ENCODE peak calls at places on chromosomes 2 and 18, in eight cellular contexts. One of them, this sample, is unnamed.
A peak's percentile ranks its signal among the peaks of the same experiment; 100 is the strongest.

GRCh38 chr2:8145385-8145784 is 536.5 kb upstream of the ID2 start:
- DNase-seq in GM04504: no peak
- DNase-seq in D341Med: no peak
- DNase-seq in glutamatergic neuron: no peak
- DNase-seq in stimulated activated CD8-positive, alpha-beta memory T cell treated with anti-CD3 and anti-CD28 coated beads, Interleukin-4, amount 100 ng/mL, for 24 hours: no peak
- DNase-seq in activated T-helper 1 cell treated with Interleukin-2 at 50 U/mL for 16 hours: no peak
- DNase-seq in HFFc6: no peak
- DNase-seq in endodermal cell: no peak
- DNase-seq in this sample: no peak

GRCh38 chr2:42834161-42834560 is 41.8 kb upstream of the HAAO start:
- DNase-seq in endodermal cell: peak; percentile 29
- DNase-seq in D341Med: no peak
- DNase-seq in HFFc6: no peak
- DNase-seq in activated T-helper 1 cell treated with Interleukin-2 at 50 U/mL for 16 hours: no peak
- DNase-seq in GM04504: no peak
- DNase-seq in glutamatergic neuron: no peak
- DNase-seq in stimulated activated CD8-positive, alpha-beta memory T cell treated with anti-CD3 and anti-CD28 coated beads, Interleukin-4, amount 100 ng/mL, for 24 hours: no peak
- DNase-seq in this sample: no peak

GRCh38 chr2:40436093-40436475 is 15.8 kb downstream of the SLC8A1 start:
- DNase-seq in HFFc6: no peak
- DNase-seq in activated T-helper 1 cell treated with Interleukin-2 at 50 U/mL for 16 hours: no peak
- DNase-seq in stimulated activated CD8-positive, alpha-beta memory T cell treated with anti-CD3 and anti-CD28 coated beads, Interleukin-4, amount 100 ng/mL, for 24 hours: no peak
- DNase-seq in glutamatergic neuron: no peak
- DNase-seq in D341Med: no peak
- DNase-seq in GM04504: no peak
- DNase-seq in endodermal cell: no peak
- DNase-seq in this sample: no peak

GRCh38 chr2:71736986-71737385 is 283.6 kb downstream of the DYSF start:
- DNase-seq in stimulated activated CD8-positive, alpha-beta memory T cell treated with anti-CD3 and anti-CD28 coated beads, Interleukin-4, amount 100 ng/mL, for 24 hours: no peak
- DNase-seq in activated T-helper 1 cell treated with Interleukin-2 at 50 U/mL for 16 hours: no peak
- DNase-seq in glutamatergic neuron: no peak
- DNase-seq in endodermal cell: no peak
- DNase-seq in GM04504: no peak
- DNase-seq in D341Med: no peak
- DNase-seq in HFFc6: no peak
- DNase-seq in this sample: no peak

GRCh38 chr18:61502472-61502871 is 169.2 kb downstream of the CDH20 start:
- DNase-seq in GM04504: peak; percentile 20
- DNase-seq in HFFc6: peak; percentile 62
- DNase-seq in glutamatergic neuron: peak; percentile 45
- DNase-seq in activated T-helper 1 cell treated with Interleukin-2 at 50 U/mL for 16 hours: no peak
- DNase-seq in stimulated activated CD8-positive, alpha-beta memory T cell treated with anti-CD3 and anti-CD28 coated beads, Interleukin-4, amount 100 ng/mL, for 24 hours: no peak
- DNase-seq in D341Med: peak; percentile 76
- DNase-seq in endodermal cell: peak; percentile 81
- DNase-seq in this sample: no peak

GRCh38 chr2:151361674-151362380 is 4.4 kb downstream of the TNFAIP6 start:
- DNase-seq in stimulated activated CD8-positive, alpha-beta memory T cell treated with anti-CD3 and anti-CD28 coated beads, Interleukin-4, amount 100 ng/mL, for 24 hours: no peak
- DNase-seq in glutamatergic neuron: no peak
- DNase-seq in HFFc6: peak; percentile 51
- DNase-seq in activated T-helper 1 cell treated with Interleukin-2 at 50 U/mL for 16 hours: no peak
- DNase-seq in GM04504: peak; percentile 45
- DNase-seq in D341Med: no peak
- DNase-seq in endodermal cell: no peak
- DNase-seq in this sample: no peak

GRCh38 chr2:30759481-30759880 is 47.8 kb downstream of the CAPN13 start:
- DNase-seq in endodermal cell: no peak
- DNase-seq in HFFc6: no peak
- DNase-seq in stimulated activated CD8-positive, alpha-beta memory T cell treated with anti-CD3 and anti-CD28 coated beads, Interleukin-4, amount 100 ng/mL, for 24 hours: no peak
- DNase-seq in activated T-helper 1 cell treated with Interleukin-2 at 50 U/mL for 16 hours: no peak
- DNase-seq in D341Med: no peak
- DNase-seq in GM04504: no peak
- DNase-seq in glutamatergic neuron: no peak
- DNase-seq in this sample: no peak

GRCh38 chr2:218024336-218024735 is 21.5 kb upstream of the TNS1 start:
- DNase-seq in glutamatergic neuron: peak; percentile 9
- DNase-seq in stimulated activated CD8-positive, alpha-beta memory T cell treated with anti-CD3 and anti-CD28 coated beads, Interleukin-4, amount 100 ng/mL, for 24 hours: no peak
- DNase-seq in HFFc6: no peak
- DNase-seq in D341Med: no peak
- DNase-seq in endodermal cell: peak; percentile 30
- DNase-seq in activated T-helper 1 cell treated with Interleukin-2 at 50 U/mL for 16 hours: no peak
- DNase-seq in GM04504: no peak
- DNase-seq in this sample: no peak

GRCh38 chr2:86333378-86333777 is 4.0 kb downstream of the REEP1 start:
- DNase-seq in D341Med: peak; percentile 64
- DNase-seq in endodermal cell: no peak
- DNase-seq in activated T-helper 1 cell treated with Interleukin-2 at 50 U/mL for 16 hours: no peak
- DNase-seq in stimulated activated CD8-positive, alpha-beta memory T cell treated with anti-CD3 and anti-CD28 coated beads, Interleukin-4, amount 100 ng/mL, for 24 hours: no peak
- DNase-seq in HFFc6: no peak
- DNase-seq in GM04504: no peak
- DNase-seq in glutamatergic neuron: no peak
- DNase-seq in this sample: no peak

GRCh38 chr2:43105586-43106562 is 120.5 kb downstream of the ZFP36L2 start:
- DNase-seq in endodermal cell: peak; percentile 72
- DNase-seq in stimulated activated CD8-positive, alpha-beta memory T cell treated with anti-CD3 and anti-CD28 coated beads, Interleukin-4, amount 100 ng/mL, for 24 hours: no peak
- DNase-seq in glutamatergic neuron: no peak
- DNase-seq in activated T-helper 1 cell treated with Interleukin-2 at 50 U/mL for 16 hours: no peak
- DNase-seq in HFFc6: no peak
- DNase-seq in D341Med: no peak
- DNase-seq in GM04504: no peak
- DNase-seq in this sample: no peak

GRCh38 chr2:169221745-169222369 is 140.5 kb downstream of the LRP2 start:
- DNase-seq in activated T-helper 1 cell treated with Interleukin-2 at 50 U/mL for 16 hours: no peak
- DNase-seq in HFFc6: no peak
- DNase-seq in endodermal cell: no peak
- DNase-seq in glutamatergic neuron: no peak
- DNase-seq in GM04504: no peak
- DNase-seq in D341Med: peak; percentile 21
- DNase-seq in stimulated activated CD8-positive, alpha-beta memory T cell treated with anti-CD3 and anti-CD28 coated beads, Interleukin-4, amount 100 ng/mL, for 24 hours: no peak
- DNase-seq in this sample: no peak

GRCh38 chr18:45926691-45927090 is 40.4 kb downstream of the EPG5 start:
- DNase-seq in activated T-helper 1 cell treated with Interleukin-2 at 50 U/mL for 16 hours: no peak
- DNase-seq in glutamatergic neuron: no peak
- DNase-seq in stimulated activated CD8-positive, alpha-beta memory T cell treated with anti-CD3 and anti-CD28 coated beads, Interleukin-4, amount 100 ng/mL, for 24 hours: no peak
- DNase-seq in HFFc6: no peak
- DNase-seq in endodermal cell: no peak
- DNase-seq in GM04504: no peak
- DNase-seq in D341Med: no peak
- DNase-seq in this sample: no peak

GRCh38 chr2:62383843-62384242 is 122.2 kb downstream of the TMEM17 start:
- DNase-seq in glutamatergic neuron: no peak
- DNase-seq in endodermal cell: no peak
- DNase-seq in activated T-helper 1 cell treated with Interleukin-2 at 50 U/mL for 16 hours: no peak
- DNase-seq in stimulated activated CD8-positive, alpha-beta memory T cell treated with anti-CD3 and anti-CD28 coated beads, Interleukin-4, amount 100 ng/mL, for 24 hours: no peak
- DNase-seq in GM04504: no peak
- DNase-seq in D341Med: no peak
- DNase-seq in HFFc6: peak; percentile 18
- DNase-seq in this sample: no peak

GRCh38 chr2:219155054-219155644 is 5.5 kb downstream of the NHEJ1 start:
- DNase-seq in stimulated activated CD8-positive, alpha-beta memory T cell treated with anti-CD3 and anti-CD28 coated beads, Interleukin-4, amount 100 ng/mL, for 24 hours: no peak
- DNase-seq in activated T-helper 1 cell treated with Interleukin-2 at 50 U/mL for 16 hours: no peak
- DNase-seq in GM04504: no peak
- DNase-seq in HFFc6: peak; percentile 52
- DNase-seq in endodermal cell: peak; percentile 64
- DNase-seq in D341Med: peak; percentile 68
- DNase-seq in glutamatergic neuron: no peak
- DNase-seq in this sample: no peak

GRCh38 chr2:124092685-124093084 is 67.6 kb downstream of the CNTNAP5 start:
- DNase-seq in stimulated activated CD8-positive, alpha-beta memory T cell treated with anti-CD3 and anti-CD28 coated beads, Interleukin-4, amount 100 ng/mL, for 24 hours: no peak
- DNase-seq in glutamatergic neuron: no peak
- DNase-seq in GM04504: no peak
- DNase-seq in activated T-helper 1 cell treated with Interleukin-2 at 50 U/mL for 16 hours: no peak
- DNase-seq in D341Med: no peak
- DNase-seq in endodermal cell: no peak
- DNase-seq in HFFc6: no peak
- DNase-seq in this sample: no peak

GRCh38 chr2:99898649-99899048 is 243.7 kb downstream of the AFF3 start:
- DNase-seq in D341Med: no peak
- DNase-seq in stimulated activated CD8-positive, alpha-beta memory T cell treated with anti-CD3 and anti-CD28 coated beads, Interleukin-4, amount 100 ng/mL, for 24 hours: no peak
- DNase-seq in glutamatergic neuron: no peak
- DNase-seq in HFFc6: no peak
- DNase-seq in endodermal cell: no peak
- DNase-seq in GM04504: no peak
- DNase-seq in activated T-helper 1 cell treated with Interleukin-2 at 50 U/mL for 16 hours: no peak
- DNase-seq in this sample: no peak

GRCh38 chr2:210955591-210955990 is 399.2 kb downstream of the CPS1 start:
- DNase-seq in D341Med: no peak
- DNase-seq in glutamatergic neuron: no peak
- DNase-seq in stimulated activated CD8-positive, alpha-beta memory T cell treated with anti-CD3 and anti-CD28 coated beads, Interleukin-4, amount 100 ng/mL, for 24 hours: no peak
- DNase-seq in endodermal cell: no peak
- DNase-seq in activated T-helper 1 cell treated with Interleukin-2 at 50 U/mL for 16 hours: no peak
- DNase-seq in HFFc6: peak; percentile 18
- DNase-seq in GM04504: no peak
- DNase-seq in this sample: no peak

GRCh38 chr2:53787255-53787910 is 539 bp downstream of the ERLEC1 start:
- DNase-seq in stimulated activated CD8-positive, alpha-beta memory T cell treated with anti-CD3 and anti-CD28 coated beads, Interleukin-4, amount 100 ng/mL, for 24 hours: no peak
- DNase-seq in activated T-helper 1 cell treated with Interleukin-2 at 50 U/mL for 16 hours: no peak
- DNase-seq in endodermal cell: peak; percentile 53
- DNase-seq in glutamatergic neuron: no peak
- DNase-seq in D341Med: peak; percentile 16
- DNase-seq in HFFc6: peak; percentile 18
- DNase-seq in GM04504: peak; percentile 3
- DNase-seq in this sample: no peak

GRCh38 chr2:105972226-105972625 is 221.9 kb downstream of the UXS1 start:
- DNase-seq in stimulated activated CD8-positive, alpha-beta memory T cell treated with anti-CD3 and anti-CD28 coated beads, Interleukin-4, amount 100 ng/mL, for 24 hours: no peak
- DNase-seq in D341Med: no peak
- DNase-seq in GM04504: no peak
- DNase-seq in activated T-helper 1 cell treated with Interleukin-2 at 50 U/mL for 16 hours: no peak
- DNase-seq in glutamatergic neuron: no peak
- DNase-seq in HFFc6: no peak
- DNase-seq in endodermal cell: no peak
- DNase-seq in this sample: no peak

GRCh38 chr2:11995381-11995947 is 249.0 kb downstream of the LPIN1 start:
- DNase-seq in activated T-helper 1 cell treated with Interleukin-2 at 50 U/mL for 16 hours: no peak
- DNase-seq in glutamatergic neuron: no peak
- DNase-seq in HFFc6: peak; percentile 9
- DNase-seq in GM04504: no peak
- DNase-seq in D341Med: no peak
- DNase-seq in endodermal cell: no peak
- DNase-seq in stimulated activated CD8-positive, alpha-beta memory T cell treated with anti-CD3 and anti-CD28 coated beads, Interleukin-4, amount 100 ng/mL, for 24 hours: no peak
- DNase-seq in this sample: no peak

GRCh38 chr2:237314198-237314597 is 99.8 kb downstream of the COL6A3 start:
- DNase-seq in GM04504: no peak
- DNase-seq in activated T-helper 1 cell treated with Interleukin-2 at 50 U/mL for 16 hours: no peak
- DNase-seq in stimulated activated CD8-positive, alpha-beta memory T cell treated with anti-CD3 and anti-CD28 coated beads, Interleukin-4, amount 100 ng/mL, for 24 hours: no peak
- DNase-seq in endodermal cell: no peak
- DNase-seq in HFFc6: no peak
- DNase-seq in glutamatergic neuron: no peak
- DNase-seq in D341Med: no peak
- DNase-seq in this sample: no peak

GRCh38 chr18:26863122-26863879 is 2.2 kb downstream of the AQP4 start:
- DNase-seq in stimulated activated CD8-positive, alpha-beta memory T cell treated with anti-CD3 and anti-CD28 coated beads, Interleukin-4, amount 100 ng/mL, for 24 hours: no peak
- DNase-seq in glutamatergic neuron: peak; percentile 46
- DNase-seq in endodermal cell: peak; percentile 90
- DNase-seq in D341Med: peak; percentile 87
- DNase-seq in GM04504: no peak
- DNase-seq in activated T-helper 1 cell treated with Interleukin-2 at 50 U/mL for 16 hours: no peak
- DNase-seq in HFFc6: no peak
- DNase-seq in this sample: no peak

GRCh38 chr2:191270303-191271178 is 25.3 kb downstream of the MYO1B start:
- DNase-seq in HFFc6: no peak
- DNase-seq in activated T-helper 1 cell treated with Interleukin-2 at 50 U/mL for 16 hours: no peak
- DNase-seq in stimulated activated CD8-positive, alpha-beta memory T cell treated with anti-CD3 and anti-CD28 coated beads, Interleukin-4, amount 100 ng/mL, for 24 hours: no peak
- DNase-seq in glutamatergic neuron: no peak
- DNase-seq in endodermal cell: no peak
- DNase-seq in D341Med: no peak
- DNase-seq in GM04504: no peak
- DNase-seq in this sample: no peak

GRCh38 chr2:77521931-77522470 is at the start of gene LRRTM4:
- DNase-seq in endodermal cell: peak; percentile 69
- DNase-seq in stimulated activated CD8-positive, alpha-beta memory T cell treated with anti-CD3 and anti-CD28 coated beads, Interleukin-4, amount 100 ng/mL, for 24 hours: no peak
- DNase-seq in D341Med: peak; percentile 43
- DNase-seq in activated T-helper 1 cell treated with Interleukin-2 at 50 U/mL for 16 hours: no peak
- DNase-seq in HFFc6: no peak
- DNase-seq in GM04504: no peak
- DNase-seq in glutamatergic neuron: peak; percentile 21
- DNase-seq in this sample: no peak

GRCh38 chr2:98457045-98457696 is 12.5 kb downstream of the INPP4A start:
- DNase-seq in glutamatergic neuron: no peak
- DNase-seq in GM04504: peak; percentile 89
- DNase-seq in stimulated activated CD8-positive, alpha-beta memory T cell treated with anti-CD3 and anti-CD28 coated beads, Interleukin-4, amount 100 ng/mL, for 24 hours: no peak
- DNase-seq in endodermal cell: peak; percentile 21
- DNase-seq in activated T-helper 1 cell treated with Interleukin-2 at 50 U/mL for 16 hours: no peak
- DNase-seq in HFFc6: peak; percentile 98
- DNase-seq in D341Med: no peak
- DNase-seq in this sample: no peak

GRCh38 chr2:163157891-163158511 is 319.4 kb upstream of the KCNH7 start:
- DNase-seq in HFFc6: peak; percentile 38
- DNase-seq in D341Med: no peak
- DNase-seq in endodermal cell: no peak
- DNase-seq in stimulated activated CD8-positive, alpha-beta memory T cell treated with anti-CD3 and anti-CD28 coated beads, Interleukin-4, amount 100 ng/mL, for 24 hours: no peak
- DNase-seq in activated T-helper 1 cell treated with Interleukin-2 at 50 U/mL for 16 hours: no peak
- DNase-seq in GM04504: no peak
- DNase-seq in glutamatergic neuron: no peak
- DNase-seq in this sample: no peak

GRCh38 chr18:77059294-77059916 is 73.2 kb downstream of the MBP start:
- DNase-seq in GM04504: no peak
- DNase-seq in activated T-helper 1 cell treated with Interleukin-2 at 50 U/mL for 16 hours: no peak
- DNase-seq in D341Med: peak; percentile 69
- DNase-seq in glutamatergic neuron: peak; percentile 45
- DNase-seq in endodermal cell: peak; percentile 75
- DNase-seq in HFFc6: peak; percentile 61
- DNase-seq in stimulated activated CD8-positive, alpha-beta memory T cell treated with anti-CD3 and anti-CD28 coated beads, Interleukin-4, amount 100 ng/mL, for 24 hours: no peak
- DNase-seq in this sample: no peak

GRCh38 chr2:239397856-239398470 is 2.9 kb downstream of the HDAC4 start:
- DNase-seq in D341Med: no peak
- DNase-seq in stimulated activated CD8-positive, alpha-beta memory T cell treated with anti-CD3 and anti-CD28 coated beads, Interleukin-4, amount 100 ng/mL, for 24 hours: no peak
- DNase-seq in glutamatergic neuron: no peak
- DNase-seq in endodermal cell: peak; percentile 37
- DNase-seq in activated T-helper 1 cell treated with Interleukin-2 at 50 U/mL for 16 hours: no peak
- DNase-seq in GM04504: no peak
- DNase-seq in HFFc6: no peak
- DNase-seq in this sample: no peak

GRCh38 chr2:158094487-158095092 is 7.1 kb upstream of the UPP2 start:
- DNase-seq in HFFc6: no peak
- DNase-seq in D341Med: no peak
- DNase-seq in glutamatergic neuron: no peak
- DNase-seq in endodermal cell: no peak
- DNase-seq in GM04504: no peak
- DNase-seq in stimulated activated CD8-positive, alpha-beta memory T cell treated with anti-CD3 and anti-CD28 coated beads, Interleukin-4, amount 100 ng/mL, for 24 hours: no peak
- DNase-seq in activated T-helper 1 cell treated with Interleukin-2 at 50 U/mL for 16 hours: no peak
- DNase-seq in this sample: no peak

GRCh38 chr2:122203523-122203922 is 448.1 kb downstream of the TSN start:
- DNase-seq in glutamatergic neuron: no peak
- DNase-seq in HFFc6: peak; percentile 8
- DNase-seq in endodermal cell: no peak
- DNase-seq in D341Med: no peak
- DNase-seq in activated T-helper 1 cell treated with Interleukin-2 at 50 U/mL for 16 hours: no peak
- DNase-seq in stimulated activated CD8-positive, alpha-beta memory T cell treated with anti-CD3 and anti-CD28 coated beads, Interleukin-4, amount 100 ng/mL, for 24 hours: no peak
- DNase-seq in GM04504: peak; percentile 13
- DNase-seq in this sample: no peak

GRCh38 chr2:106858810-106859209 is 27.2 kb downstream of the ST6GAL2 start:
- DNase-seq in glutamatergic neuron: no peak
- DNase-seq in stimulated activated CD8-positive, alpha-beta memory T cell treated with anti-CD3 and anti-CD28 coated beads, Interleukin-4, amount 100 ng/mL, for 24 hours: no peak
- DNase-seq in endodermal cell: no peak
- DNase-seq in GM04504: no peak
- DNase-seq in HFFc6: no peak
- DNase-seq in activated T-helper 1 cell treated with Interleukin-2 at 50 U/mL for 16 hours: no peak
- DNase-seq in D341Med: no peak
- DNase-seq in this sample: no peak

GRCh38 chr2:233263045-233263570 is 11.6 kb downstream of the ATG16L1 start:
- DNase-seq in D341Med: no peak
- DNase-seq in GM04504: no peak
- DNase-seq in glutamatergic neuron: no peak
- DNase-seq in stimulated activated CD8-positive, alpha-beta memory T cell treated with anti-CD3 and anti-CD28 coated beads, Interleukin-4, amount 100 ng/mL, for 24 hours: no peak
- DNase-seq in activated T-helper 1 cell treated with Interleukin-2 at 50 U/mL for 16 hours: no peak
- DNase-seq in endodermal cell: no peak
- DNase-seq in HFFc6: no peak
- DNase-seq in this sample: no peak

GRCh38 chr2:46798998-46799698 is 116.5 kb downstream of the MCFD2 start:
- DNase-seq in D341Med: no peak
- DNase-seq in endodermal cell: peak; percentile 26
- DNase-seq in activated T-helper 1 cell treated with Interleukin-2 at 50 U/mL for 16 hours: no peak
- DNase-seq in GM04504: peak; percentile 43
- DNase-seq in HFFc6: peak; percentile 61
- DNase-seq in glutamatergic neuron: no peak
- DNase-seq in stimulated activated CD8-positive, alpha-beta memory T cell treated with anti-CD3 and anti-CD28 coated beads, Interleukin-4, amount 100 ng/mL, for 24 hours: no peak
- DNase-seq in this sample: no peak

GRCh38 chr2:30871980-30872789 is 64.9 kb upstream of the CAPN13 start:
- DNase-seq in stimulated activated CD8-positive, alpha-beta memory T cell treated with anti-CD3 and anti-CD28 coated beads, Interleukin-4, amount 100 ng/mL, for 24 hours: no peak
- DNase-seq in activated T-helper 1 cell treated with Interleukin-2 at 50 U/mL for 16 hours: no peak
- DNase-seq in endodermal cell: peak; percentile 67
- DNase-seq in GM04504: no peak
- DNase-seq in HFFc6: no peak
- DNase-seq in D341Med: no peak
- DNase-seq in glutamatergic neuron: no peak
- DNase-seq in this sample: no peak

This sample was measured in NK-92 treated with Interleukin-12 subunit alpha and Interleukin-12 subunit beta, amount 100 ng/mL, for 24 hours.